ENCODE peak calls at places on chromosome 1, in six cellular contexts. B, R, U, O, F and J are unnamed samples.

GRCh38 chr1:38208720-38209632 is 162.4 kb upstream of the POU3F1 start:
- DNase-seq in B (no peak), R (no peak), U (no peak), O (no peak), F (no peak), J (no peak)

GRCh38 chr1:22190251-22190650 is 47.4 kb upstream of the WNT4 start:
- DNase-seq in B (no peak), R (no peak), U (no peak), O (no peak), F (no peak), J (no peak)

GRCh38 chr1:171898956-171899355 is 57.7 kb downstream of the DNM3 start:
- DNase-seq in B (no peak), R (no peak), U (no peak), O (no peak), F (no peak), J (no peak)

GRCh38 chr1:165014753-165015152 is 341.8 kb downstream of the LMX1A start:
- DNase-seq in B (no peak), R (no peak), U (no peak), O (no peak), F (no peak), J (no peak)

GRCh38 chr1:84348240-84348555 is 46.7 kb downstream of the SAMD13 start:
- DNase-seq in B (no peak), R (no peak), U (no peak), O (no peak), F (peak; percentile 24), J (no peak)

GRCh38 chr1:10973552-10973951 is 38.9 kb upstream of the TARDBP start:
- DNase-seq in B (peak; percentile 36), R (no peak), U (no peak), O (no peak), F (no peak), J (peak; percentile 32)

GRCh38 chr1:186864296-186864695 is 35.5 kb downstream of the PLA2G4A start:
- DNase-seq in B (no peak), R (no peak), U (no peak), O (no peak), F (no peak), J (peak; percentile 32)

GRCh38 chr1:179178965-179179364 is 50.5 kb downstream of the ABL2 start:
- DNase-seq in B (no peak), R (no peak), U (no peak), O (no peak), F (no peak), J (no peak)

GRCh38 chr1:179883739-179884138 is 1.7 kb downstream of the TOR1AIP1 start:
- DNase-seq in B (no peak), R (no peak), U (no peak), O (no peak), F (no peak), J (no peak)

GRCh38 chr1:201903135-201903534 is 14.4 kb downstream of the SHISA4 start:
- DNase-seq in B (no peak), R (no peak), U (peak; percentile 72), O (no peak), F (no peak), J (no peak)

GRCh38 chr1:151006331-151007052 is at the start of gene MINDY1:
- DNase-seq in B (peak; percentile 77), R (peak; percentile 78), U (peak; percentile 79), O (no peak), F (peak; percentile 80), J (peak; percentile 67)

GRCh38 chr1:161390559-161390858 is 22.8 kb upstream of the CFAP126 start:
- DNase-seq in B (no peak), R (no peak), U (peak; percentile 18), O (no peak), F (no peak), J (no peak)

GRCh38 chr1:212205843-212206242 is 79.4 kb upstream of the PPP2R5A start:
- DNase-seq in B (no peak), R (no peak), U (no peak), O (no peak), F (no peak), J (no peak)

GRCh38 chr1:40712997-40713396 is 21.5 kb downstream of the NFYC start:
- DNase-seq in B (no peak), R (peak; percentile 38), U (no peak), O (no peak), F (no peak), J (no peak)

GRCh38 chr1:185267278-185267677 is 49.8 kb downstream of the IVNS1ABP start:
- DNase-seq in B (no peak), R (no peak), U (no peak), O (no peak), F (no peak), J (no peak)

GRCh38 chr1:121519042-121519755 is 334.4 kb downstream of the SRGAP2C start:
- DNase-seq in B (peak; percentile 59), R (no peak), U (no peak), O (no peak), F (no peak), J (no peak)

GRCh38 chr1:53536606-53537005 is 77.4 kb downstream of the DMRTB1 start:
- DNase-seq in B (no peak), R (no peak), U (no peak), O (no peak), F (no peak), J (no peak)

GRCh38 chr1:183652107-183652506 is 1.0 kb downstream of the APOBEC4 start:
- DNase-seq in B (no peak), R (no peak), U (no peak), O (no peak), F (no peak), J (no peak)

GRCh38 chr1:177209357-177209756 is 38.6 kb downstream of the BRINP2 start:
- DNase-seq in B (peak; percentile 54), R (peak; percentile 76), U (peak; percentile 100), O (peak; percentile 98), F (peak; percentile 97), J (peak; percentile 100)

GRCh38 chr1:173867141-173867752 is 542 bp downstream of the GAS5 start:
- DNase-seq in B (no peak), R (no peak), U (no peak), O (no peak), F (no peak), J (no peak)

GRCh38 chr1:906532-907420 is 16.9 kb upstream of the SAMD11 start:
- DNase-seq in B (peak; percentile 72), R (no peak), U (peak; percentile 79), O (no peak), F (peak; percentile 34), J (no peak)

GRCh38 chr1:25112400-25112799 is 119.9 kb downstream of the SYF2 start:
- DNase-seq in B (no peak), R (no peak), U (no peak), O (no peak), F (no peak), J (no peak)

GRCh38 chr1:24714859-24715520 is 30.3 kb upstream of the CLIC4 start:
- DNase-seq in B (no peak), R (no peak), U (no peak), O (no peak), F (no peak), J (no peak)

GRCh38 chr1:43388613-43389012 is 987 bp downstream of the MED8 start:
- DNase-seq in B (no peak), R (no peak), U (no peak), O (no peak), F (no peak), J (no peak)
- H3K4me3 ChIP-seq in B (peak overlapping the region; percentile 89), R (peak overlapping the region; percentile 84), U (peak overlapping the region; percentile 99), O (peak overlapping the region; percentile 98), F (peak overlapping the region; percentile 97), J (peak overlapping the region; percentile 99)

GRCh38 chr1:3790952-3791351 is 5.3 kb downstream of the LRRC47 start:
- DNase-seq in B (no peak), R (no peak), U (no peak), O (no peak), F (no peak), J (no peak)

GRCh38 chr1:3795453-3796214 is 664 bp downstream of the LRRC47 start:
- DNase-seq in B (no peak), R (no peak), U (no peak), O (no peak), F (no peak), J (no peak)

GRCh38 chr1:3790501-3790923 is 5.8 kb downstream of the LRRC47 start:
- DNase-seq in B (no peak), R (no peak), U (no peak), O (no peak), F (no peak), J (no peak)

GRCh38 chr1:3799976-3800685 is 3.8 kb upstream of the LRRC47 start:
- DNase-seq in B (no peak), R (no peak), U (no peak), O (no peak), F (no peak), J (no peak)

GRCh38 chr1:3796215-3797193 is at the start of gene LRRC47:
- DNase-seq in B (peak; percentile 95), R (peak; percentile 90), U (peak; percentile 92), O (peak; percentile 34), F (peak; percentile 90), J (peak; percentile 33)
- TF ChIP-seq CTCF in B (no peak), R (no peak), U (no peak), O (no peak), F (no peak), J (no peak)

GRCh38 chr1:36150296-36151132 is 1.2 kb upstream of the TRAPPC3 start:
- DNase-seq in B (peak; percentile 94), R (peak; percentile 93), U (peak; percentile 96), O (peak; percentile 81), F (peak; percentile 96), J (peak; percentile 81)
- H3K4me3 ChIP-seq in B (no peak overlapping the region), R (no peak overlapping the region), U (peak overlapping the region; percentile 29), O (peak overlapping the region; percentile 36), F (peak overlapping the region; percentile 5), J (peak overlapping the region; percentile 22)

GRCh38 chr1:9294440-9294773 is 1.7 kb downstream of the SPSB1 start:
- DNase-seq in B (no peak), R (no peak), U (peak; percentile 81), O (no peak), F (peak; percentile 53), J (no peak)

GRCh38 chr1:9293241-9293511 is 482 bp downstream of the SPSB1 start:
- DNase-seq in B (no peak), R (no peak), U (no peak), O (no peak), F (no peak), J (no peak)

GRCh38 chr1:9293512-9294439 is 1.1 kb downstream of the SPSB1 start:
- DNase-seq in B (peak; percentile 33), R (no peak), U (peak; percentile 23), O (no peak), F (peak; percentile 22), J (no peak)

GRCh38 chr1:9291914-9292360 is 757 bp upstream of the SPSB1 start:
- DNase-seq in B (peak; percentile 75), R (peak; percentile 44), U (peak; percentile 68), O (no peak), F (peak; percentile 72), J (no peak)

DNA sequence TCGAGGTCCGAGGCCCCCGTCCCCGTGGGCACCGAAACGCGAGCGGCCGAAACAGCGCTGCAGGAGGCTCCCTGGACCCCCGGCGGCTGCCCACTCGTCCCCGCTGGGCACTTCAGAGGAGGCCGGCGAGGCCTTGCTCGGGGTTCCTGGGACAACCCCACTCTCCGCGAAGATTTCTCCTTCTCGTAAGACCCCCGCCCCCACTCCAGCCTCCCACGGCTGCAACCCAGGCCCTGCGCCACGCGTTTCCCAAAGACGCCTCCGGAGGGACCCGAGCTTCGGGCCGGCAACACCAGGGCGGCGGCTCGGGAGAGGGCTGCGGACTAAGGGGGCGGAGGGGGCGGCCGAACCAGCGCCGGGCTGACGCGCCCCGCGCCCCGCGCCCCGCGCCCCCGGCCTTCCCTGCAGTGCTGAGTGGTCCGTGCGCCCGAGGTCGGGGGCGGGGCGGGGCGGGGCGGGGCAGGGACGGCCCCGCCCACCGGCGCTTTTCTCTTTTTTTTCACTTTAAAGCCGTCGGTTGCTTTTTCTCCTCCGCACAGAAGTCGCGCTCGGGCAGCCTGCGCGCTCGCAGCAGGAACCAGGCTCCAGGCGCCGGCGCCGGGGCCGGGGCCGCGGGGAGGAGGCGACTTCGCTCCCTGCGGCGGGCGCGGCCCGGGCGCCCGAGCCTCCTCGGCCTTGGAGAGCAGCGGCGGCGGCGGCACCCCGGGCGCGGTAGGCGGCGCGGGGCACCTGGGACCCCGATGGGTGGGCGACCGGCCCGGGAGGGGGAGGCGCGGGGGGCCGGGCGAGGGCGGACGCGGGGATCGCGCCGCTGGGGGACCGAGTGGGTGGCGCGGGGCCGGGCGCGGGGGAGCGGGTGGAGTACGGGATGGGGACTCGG is at the start of gene SPSB1:
- DNase-seq in B (peak; percentile 84), R (peak; percentile 60), U (peak; percentile 79), O (no peak), F (peak; percentile 56), J (no peak)
- TF ChIP-seq CTCF in B (no peak), R (no peak), U (no peak), O (no peak), F (no peak), J (no peak)